ENCODE peak calls at places on chromosomes 6 and 20, in seven cellular contexts. One of them, this sample, is unnamed.

GRCh38 chr6:6798430-6798829 is 209.9 kb downstream of the LY86 start:
- DNase-seq in spleen: no peak
- DNase-seq in adrenal gland: no peak
- DNase-seq in GM12878: no peak
- DNase-seq in right lobe of liver: no peak
- DNase-seq in astrocyte of the spinal cord: no peak
- DNase-seq in HCT116: no peak
- DNase-seq in this sample: no peak

GRCh38 chr6:117317261-117317660 is 51.9 kb downstream of the VGLL2 start:
- DNase-seq in right lobe of liver: no peak
- DNase-seq in spleen: no peak
- DNase-seq in HCT116: peak
- DNase-seq in adrenal gland: no peak
- DNase-seq in astrocyte of the spinal cord: peak
- DNase-seq in GM12878: no peak
- DNase-seq in this sample: no peak

GRCh38 chr6:28336284-28337024 is 506 bp upstream of the ZSCAN31 start:
- DNase-seq in right lobe of liver: no peak
- DNase-seq in GM12878: peak
- DNase-seq in astrocyte of the spinal cord: peak
- DNase-seq in spleen: no peak
- DNase-seq in HCT116: no peak
- DNase-seq in adrenal gland: peak
- DNase-seq in this sample: no peak

GRCh38 chr6:42532038-42532669 is 31.7 kb upstream of the UBR2 start:
- DNase-seq in GM12878: no peak
- DNase-seq in HCT116: peak
- DNase-seq in spleen: no peak
- DNase-seq in right lobe of liver: no peak
- DNase-seq in astrocyte of the spinal cord: peak
- DNase-seq in adrenal gland: peak
- DNase-seq in this sample: no peak

GRCh38 chr6:124795879-124796838 is 166.1 kb upstream of the RNF217 start:
- DNase-seq in GM12878: no peak
- DNase-seq in astrocyte of the spinal cord: peak
- DNase-seq in spleen: no peak
- DNase-seq in HCT116: no peak
- DNase-seq in adrenal gland: peak
- DNase-seq in right lobe of liver: no peak
- DNase-seq in this sample: no peak

GRCh38 chr6:170091639-170092579 is 199.0 kb downstream of the DLL1 start:
- DNase-seq in adrenal gland: no peak
- DNase-seq in spleen: peak
- DNase-seq in right lobe of liver: peak
- DNase-seq in GM12878: no peak
- DNase-seq in astrocyte of the spinal cord: no peak
- DNase-seq in HCT116: no peak
- DNase-seq in this sample: no peak

GRCh38 chr20:41232971-41233926 is 84.3 kb downstream of the ZHX3 start:
- DNase-seq in adrenal gland: no peak
- DNase-seq in astrocyte of the spinal cord: peak
- DNase-seq in GM12878: no peak
- DNase-seq in spleen: no peak
- DNase-seq in HCT116: no peak
- DNase-seq in right lobe of liver: no peak
- DNase-seq in this sample: peak

GRCh38 chr6:94893327-94893726 is 684.0 kb upstream of the MANEA start:
- DNase-seq in astrocyte of the spinal cord: no peak
- DNase-seq in right lobe of liver: no peak
- DNase-seq in HCT116: no peak
- DNase-seq in GM12878: no peak
- DNase-seq in spleen: no peak
- DNase-seq in adrenal gland: no peak
- DNase-seq in this sample: no peak

GRCh38 chr6:39083111-39083702 is 31.8 kb downstream of the SAYSD1 start:
- DNase-seq in spleen: no peak
- DNase-seq in adrenal gland: no peak
- DNase-seq in right lobe of liver: no peak
- DNase-seq in GM12878: no peak
- DNase-seq in HCT116: no peak
- DNase-seq in astrocyte of the spinal cord: no peak
- DNase-seq in this sample: no peak

GRCh38 chr6:147161974-147162495 is 42.2 kb upstream of the STXBP5 start:
- DNase-seq in right lobe of liver: no peak
- DNase-seq in astrocyte of the spinal cord: peak
- DNase-seq in adrenal gland: no peak
- DNase-seq in GM12878: no peak
- DNase-seq in HCT116: no peak
- DNase-seq in spleen: no peak
- DNase-seq in this sample: peak

GRCh38 chr6:107539849-107540464 is 50.0 kb downstream of the SOBP start:
- DNase-seq in GM12878: no peak
- DNase-seq in HCT116: no peak
- DNase-seq in astrocyte of the spinal cord: no peak
- DNase-seq in right lobe of liver: no peak
- DNase-seq in adrenal gland: no peak
- DNase-seq in spleen: no peak
- DNase-seq in this sample: no peak

GRCh38 chr20:19880256-19881079 is 122.4 kb downstream of the RIN2 start:
- DNase-seq in GM12878: no peak
- DNase-seq in astrocyte of the spinal cord: peak
- DNase-seq in right lobe of liver: no peak
- DNase-seq in HCT116: peak
- DNase-seq in adrenal gland: peak
- DNase-seq in spleen: no peak
- DNase-seq in this sample: no peak

GRCh38 chr6:139695361-139695760 is 320.9 kb upstream of the CITED2 start:
- DNase-seq in right lobe of liver: no peak
- DNase-seq in astrocyte of the spinal cord: no peak
- DNase-seq in GM12878: no peak
- DNase-seq in spleen: no peak
- DNase-seq in adrenal gland: no peak
- DNase-seq in HCT116: no peak
- DNase-seq in this sample: no peak

GRCh38 chr6:116060572-116061283 is at the start of gene FRK:
- DNase-seq in right lobe of liver: peak
- DNase-seq in adrenal gland: no peak
- DNase-seq in HCT116: peak
- DNase-seq in GM12878: no peak
- DNase-seq in astrocyte of the spinal cord: peak
- DNase-seq in spleen: no peak
- DNase-seq in this sample: no peak

GRCh38 chr6:13427838-13428527 is 59.4 kb downstream of the GFOD1 start:
- DNase-seq in astrocyte of the spinal cord: no peak
- DNase-seq in spleen: peak
- DNase-seq in GM12878: peak
- DNase-seq in right lobe of liver: no peak
- DNase-seq in HCT116: no peak
- DNase-seq in adrenal gland: peak
- DNase-seq in this sample: no peak

GRCh38 chr20:61185181-61185580 is 66.9 kb upstream of the CDH4 start:
- DNase-seq in GM12878: no peak
- DNase-seq in right lobe of liver: no peak
- DNase-seq in astrocyte of the spinal cord: no peak
- DNase-seq in spleen: no peak
- DNase-seq in HCT116: no peak
- DNase-seq in adrenal gland: no peak
- DNase-seq in this sample: no peak

GRCh38 chr20:61186771-61187170 is 65.3 kb upstream of the CDH4 start:
- DNase-seq in astrocyte of the spinal cord: no peak
- DNase-seq in HCT116: no peak
- DNase-seq in GM12878: no peak
- DNase-seq in adrenal gland: no peak
- DNase-seq in right lobe of liver: no peak
- DNase-seq in spleen: no peak
- DNase-seq in this sample: no peak

GRCh38 chr20:61184194-61184593 is 67.9 kb upstream of the CDH4 start:
- DNase-seq in right lobe of liver: no peak
- DNase-seq in HCT116: no peak
- DNase-seq in spleen: no peak
- DNase-seq in adrenal gland: no peak
- DNase-seq in astrocyte of the spinal cord: no peak
- DNase-seq in GM12878: no peak
- DNase-seq in this sample: no peak

GRCh38 chr20:61189534-61189933 is 62.5 kb upstream of the CDH4 start:
- DNase-seq in spleen: no peak
- DNase-seq in right lobe of liver: no peak
- DNase-seq in GM12878: no peak
- DNase-seq in HCT116: no peak
- DNase-seq in adrenal gland: no peak
- DNase-seq in astrocyte of the spinal cord: no peak
- DNase-seq in this sample: no peak

DNA sequence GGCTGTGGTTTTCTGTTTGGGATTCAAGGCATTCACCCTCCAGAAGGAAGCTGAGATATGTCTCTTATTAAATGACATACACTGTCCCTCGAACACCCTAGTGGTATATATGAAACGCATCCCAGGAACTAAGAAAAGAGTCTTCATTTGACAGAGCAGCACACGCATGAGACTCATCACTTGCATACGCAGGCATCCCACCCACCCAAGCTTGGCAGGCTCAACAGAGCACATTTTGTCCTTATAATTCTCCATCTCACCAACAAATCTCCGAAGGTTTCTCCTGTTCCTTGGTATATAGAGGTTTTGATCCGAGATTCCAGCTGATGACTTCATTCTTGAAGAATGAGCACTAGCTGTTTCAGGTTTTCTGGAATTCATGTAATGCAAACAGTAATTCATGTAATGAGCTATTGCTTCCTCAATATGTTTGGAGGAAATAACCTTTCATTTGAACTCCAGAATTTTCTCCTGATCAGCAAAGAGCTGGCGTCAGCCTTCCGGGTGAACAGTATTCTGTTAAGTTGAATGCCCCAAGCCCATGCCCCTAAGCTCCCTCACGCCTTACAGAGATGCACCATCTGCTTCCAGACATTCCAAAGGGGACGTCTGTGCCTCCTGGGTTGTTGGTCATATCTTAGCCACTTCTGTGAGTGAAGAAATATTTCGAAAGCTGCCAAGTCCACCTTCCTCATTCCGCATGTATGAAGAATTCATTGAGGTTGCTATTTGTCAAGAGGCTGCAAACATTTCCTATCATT is 66.0 kb upstream of the CDH4 start:
- DNase-seq in right lobe of liver: no peak
- DNase-seq in HCT116: no peak
- DNase-seq in spleen: no peak
- DNase-seq in astrocyte of the spinal cord: peak
- DNase-seq in GM12878: no peak
- DNase-seq in adrenal gland: peak
- DNase-seq in this sample: peak
- H3K4me3 ChIP-seq in right lobe of liver: no peak
- H3K4me3 ChIP-seq in HCT116: no peak
- H3K4me3 ChIP-seq in spleen: no peak
- H3K4me3 ChIP-seq in astrocyte of the spinal cord: no peak
- H3K4me3 ChIP-seq in GM12878: no peak
- H3K4me3 ChIP-seq in adrenal gland: no peak
- H3K4me3 ChIP-seq in this sample: no peak

DNA sequence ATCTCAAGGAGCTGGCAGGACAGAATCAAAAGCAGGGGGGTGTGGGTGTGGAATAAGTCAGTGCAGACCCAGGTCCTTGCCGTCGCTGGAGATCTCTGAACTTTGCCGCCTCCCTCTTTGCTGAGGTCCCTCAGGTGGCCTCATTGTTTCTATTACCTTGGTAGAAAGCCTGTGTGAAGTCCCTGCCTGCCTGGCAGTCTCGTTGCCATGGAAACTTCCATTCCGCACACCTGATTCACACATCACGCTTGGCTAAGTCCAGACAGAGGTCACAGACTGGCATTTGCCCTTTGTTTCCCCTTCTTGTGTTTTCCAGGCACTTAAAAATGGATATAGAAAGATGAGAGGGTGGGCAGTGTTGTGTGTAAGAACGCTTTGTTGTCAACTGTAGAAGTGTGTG is 260.6 kb downstream of the PRL start:
- DNase-seq in right lobe of liver: no peak
- DNase-seq in astrocyte of the spinal cord: peak
- DNase-seq in GM12878: peak
- DNase-seq in HCT116: peak
- DNase-seq in spleen: no peak
- DNase-seq in adrenal gland: no peak
- DNase-seq in this sample: no peak
- H3K4me3 ChIP-seq in right lobe of liver: no peak
- H3K4me3 ChIP-seq in astrocyte of the spinal cord: no peak
- H3K4me3 ChIP-seq in GM12878: no peak
- H3K4me3 ChIP-seq in HCT116: no peak
- H3K4me3 ChIP-seq in spleen: no peak
- H3K4me3 ChIP-seq in adrenal gland: no peak
- H3K4me3 ChIP-seq in this sample: no peak

GRCh38 chr20:52104546-52105044 is 87.0 kb downstream of the ZFP64 start:
- DNase-seq in spleen: no peak
- DNase-seq in HCT116: no peak
- DNase-seq in astrocyte of the spinal cord: peak
- DNase-seq in adrenal gland: no peak
- DNase-seq in right lobe of liver: no peak
- DNase-seq in GM12878: no peak
- DNase-seq in this sample: no peak
- H3K4me3 ChIP-seq in spleen: peak
- H3K4me3 ChIP-seq in HCT116: no peak
- H3K4me3 ChIP-seq in astrocyte of the spinal cord: peak
- H3K4me3 ChIP-seq in adrenal gland: no peak
- H3K4me3 ChIP-seq in right lobe of liver: peak
- H3K4me3 ChIP-seq in GM12878: no peak
- H3K4me3 ChIP-seq in this sample: peak

GRCh38 chr20:57468523-57469417 is 56.2 kb downstream of the CTCFL start:
- DNase-seq in GM12878: no peak
- DNase-seq in astrocyte of the spinal cord: no peak
- DNase-seq in HCT116: no peak
- DNase-seq in spleen: peak
- DNase-seq in adrenal gland: no peak
- DNase-seq in right lobe of liver: peak
- DNase-seq in this sample: no peak
- H3K4me3 ChIP-seq in GM12878: no peak
- H3K4me3 ChIP-seq in astrocyte of the spinal cord: no peak
- H3K4me3 ChIP-seq in HCT116: no peak
- H3K4me3 ChIP-seq in spleen: no peak
- H3K4me3 ChIP-seq in adrenal gland: no peak
- H3K4me3 ChIP-seq in right lobe of liver: no peak
- H3K4me3 ChIP-seq in this sample: no peak

GRCh38 chr6:35484921-35485392 is 11.9 kb downstream of the TEAD3 start:
- DNase-seq in astrocyte of the spinal cord: no peak
- DNase-seq in adrenal gland: no peak
- DNase-seq in spleen: no peak
- DNase-seq in HCT116: no peak
- DNase-seq in right lobe of liver: no peak
- DNase-seq in GM12878: no peak
- DNase-seq in this sample: no peak
- H3K4me3 ChIP-seq in astrocyte of the spinal cord: no peak
- H3K4me3 ChIP-seq in adrenal gland: no peak
- H3K4me3 ChIP-seq in spleen: no peak
- H3K4me3 ChIP-seq in HCT116: peak
- H3K4me3 ChIP-seq in right lobe of liver: no peak
- H3K4me3 ChIP-seq in GM12878: no peak
- H3K4me3 ChIP-seq in this sample: no peak

GRCh38 chr6:84762941-84763396 is 1.4 kb downstream of the TBX18 start:
- DNase-seq in GM12878: no peak
- DNase-seq in spleen: no peak
- DNase-seq in right lobe of liver: peak
- DNase-seq in HCT116: no peak
- DNase-seq in adrenal gland: no peak
- DNase-seq in astrocyte of the spinal cord: no peak
- DNase-seq in this sample: no peak
- H3K4me3 ChIP-seq in GM12878: no peak
- H3K4me3 ChIP-seq in spleen: peak
- H3K4me3 ChIP-seq in right lobe of liver: no peak
- H3K4me3 ChIP-seq in HCT116: peak
- H3K4me3 ChIP-seq in adrenal gland: peak
- H3K4me3 ChIP-seq in astrocyte of the spinal cord: peak
- H3K4me3 ChIP-seq in this sample: peak

GRCh38 chr20:346033-346639 is 775 bp upstream of the NRSN2 start:
- DNase-seq in HCT116: no peak
- DNase-seq in adrenal gland: no peak
- DNase-seq in GM12878: no peak
- DNase-seq in right lobe of liver: no peak
- DNase-seq in astrocyte of the spinal cord: no peak
- DNase-seq in spleen: no peak
- DNase-seq in this sample: no peak
- H3K4me3 ChIP-seq in HCT116: no peak
- H3K4me3 ChIP-seq in adrenal gland: no peak
- H3K4me3 ChIP-seq in GM12878: peak
- H3K4me3 ChIP-seq in right lobe of liver: no peak
- H3K4me3 ChIP-seq in astrocyte of the spinal cord: peak
- H3K4me3 ChIP-seq in spleen: peak
- H3K4me3 ChIP-seq in this sample: peak

This sample was measured in skeletal muscle cell.